ENCODE peak calls at places on chromosomes 6 and 20, in eight cellular contexts. M is stimulated activated CD4-positive, alpha-beta T cell treated with anti-CD3 and anti-CD28 coated beads, Interleukin-2, amount 100 ng/mL, for 48 hours; Y is activated T-cell treated with anti-CD3 and anti-CD28 coated beads for 24 hours; N is activated naive CD8-positive, alpha-beta T cell treated with anti-CD3 and anti-CD28 coated beads, Interleukin-2, amount 50 U/mL, for 24 hours; H is stimulated activated naive CD4-positive, alpha-beta T cell; L is tibial artery; T is naive thymus-derived CD8-positive, alpha-beta T cell; Q is GM13976. F is an unnamed sample.

GRCh38 chr6:131172237-131172636 is 37.0 kb downstream of the AKAP7 start:
- DNase-seq in M (no peak), Y (no peak), N (no peak), H (no peak), L (no peak), T (no peak), Q (no peak), F (no peak)

GRCh38 chr6:5208491-5208890 is 52.3 kb downstream of the LYRM4 start:
- DNase-seq in M (no peak), Y (no peak), N (no peak), H (no peak), L (no peak), T (no peak), Q (no peak), F (no peak)

GRCh38 chr6:79584332-79584731 is 46.8 kb upstream of the SH3BGRL2 start:
- DNase-seq in M (no peak), Y (no peak), N (no peak), H (no peak), L (no peak), T (no peak), Q (no peak), F (no peak)

GRCh38 chr20:63700199-63701050 is 4.0 kb downstream of the TNFRSF6B start:
- DNase-seq in M (no peak), Y (no peak), N (no peak), H (no peak), L (no peak), T (no peak), Q (peak), F (no peak)

GRCh38 chr6:148822819-148823218 is 76.0 kb downstream of the UST start:
- DNase-seq in M (no peak), Y (no peak), N (no peak), H (no peak), L (no peak), T (no peak), Q (no peak), F (no peak)

GRCh38 chr20:63708301-63709148 is 686 bp downstream of the ZGPAT start:
- DNase-seq in M (no peak), Y (no peak), N (no peak), H (no peak), L (no peak), T (no peak), Q (peak), F (no peak)

GRCh38 chr6:156564128-156564806 is 212.9 kb upstream of the ARID1B start:
- DNase-seq in M (peak), Y (peak), N (peak), H (peak), L (peak), T (peak), Q (peak), F (peak)

GRCh38 chr6:31007694-31008093 is 2.6 kb upstream of the MUC22 start:
- DNase-seq in M (no peak), Y (no peak), N (no peak), H (no peak), L (no peak), T (no peak), Q (no peak), F (no peak)

GRCh38 chr6:139378882-139379341 is 4.5 kb upstream of the CITED2 start:
- DNase-seq in M (no peak), Y (no peak), N (peak), H (no peak), L (no peak), T (no peak), Q (no peak), F (no peak)

GRCh38 chr6:147805155-147805554 is 296.7 kb downstream of the SAMD5 start:
- DNase-seq in M (no peak), Y (no peak), N (no peak), H (no peak), L (no peak), T (no peak), Q (no peak), F (no peak)

GRCh38 chr6:2937627-2938003 is 33.8 kb downstream of the SERPINB6 start:
- DNase-seq in M (no peak), Y (no peak), N (no peak), H (no peak), L (no peak), T (no peak), Q (no peak), F (no peak)

GRCh38 chr20:4051413-4052138 is 36.2 kb upstream of the RNF24 start:
- DNase-seq in M (no peak), Y (no peak), N (no peak), H (no peak), L (no peak), T (no peak), Q (no peak), F (no peak)

GRCh38 chr20:62636446-62636845 is 5.9 kb upstream of the SLCO4A1 start:
- DNase-seq in M (no peak), Y (no peak), N (no peak), H (no peak), L (no peak), T (no peak), Q (no peak), F (no peak)

GRCh38 chr6:3259491-3259958 is 778 bp downstream of the PSMG4 start:
- DNase-seq in M (peak), Y (peak), N (peak), H (peak), L (no peak), T (no peak), Q (no peak), F (peak)

GRCh38 chr6:42708096-42708495 is 14.3 kb downstream of the PRPH2 start:
- DNase-seq in M (no peak), Y (no peak), N (no peak), H (no peak), L (no peak), T (no peak), Q (no peak), F (no peak)

GRCh38 chr6:30360139-30360538 is 15.2 kb downstream of the RPP21 start:
- DNase-seq in M (no peak), Y (no peak), N (no peak), H (no peak), L (no peak), T (no peak), Q (no peak), F (no peak)

GRCh38 chr6:153090241-153090930 is 40.7 kb downstream of the RGS17 start:
- DNase-seq in M (no peak), Y (no peak), N (no peak), H (no peak), L (no peak), T (no peak), Q (no peak), F (no peak)

GRCh38 chr6:6635869-6636268 is 47.3 kb downstream of the LY86 start:
- DNase-seq in M (no peak), Y (no peak), N (no peak), H (no peak), L (no peak), T (no peak), Q (no peak), F (no peak)

GRCh38 chr6:158231551-158232444 is 63.6 kb downstream of the GTF2H5 start:
- DNase-seq in M (peak), Y (peak), N (peak), H (peak), L (peak), T (peak), Q (peak), F (peak)

GRCh38 chr20:672975-673604 is 2.5 kb downstream of the SCRT2 start:
- DNase-seq in M (no peak), Y (no peak), N (no peak), H (no peak), L (no peak), T (no peak), Q (no peak), F (no peak)

GRCh38 chr6:42010185-42010872 is 40.0 kb upstream of the TAF8 start:
- DNase-seq in M (no peak), Y (no peak), N (peak), H (no peak), L (no peak), T (no peak), Q (peak), F (no peak)

GRCh38 chr20:47141350-47141921 is 215.1 kb downstream of the ZMYND8 start:
- DNase-seq in M (no peak), Y (no peak), N (no peak), H (no peak), L (no peak), T (no peak), Q (no peak), F (no peak)

GRCh38 chr20:23265226-23265625 is 85.4 kb upstream of the NXT1 start:
- DNase-seq in M (no peak), Y (no peak), N (no peak), H (no peak), L (no peak), T (no peak), Q (no peak), F (no peak)

GRCh38 chr6:83185096-83185495 is 8.0 kb downstream of the PGM3 start:
- DNase-seq in M (no peak), Y (no peak), N (no peak), H (no peak), L (no peak), T (no peak), Q (no peak), F (no peak)

GRCh38 chr20:53917145-53918009 is 153.0 kb downstream of the BCAS1 start:
- DNase-seq in M (no peak), Y (no peak), N (no peak), H (no peak), L (peak), T (no peak), Q (peak), F (peak)

GRCh38 chr6:69868961-69869360 is 2.6 kb downstream of the COL19A1 start:
- DNase-seq in M (no peak), Y (no peak), N (no peak), H (no peak), L (no peak), T (no peak), Q (no peak), F (no peak)

GRCh38 chr6:134935076-134935475 is 14.8 kb downstream of the ALDH8A1 start:
- DNase-seq in M (no peak), Y (no peak), N (no peak), H (no peak), L (no peak), T (no peak), Q (no peak), F (no peak)

GRCh38 chr6:91626935-91627334 is 1040.1 kb upstream of the MAP3K7 start:
- DNase-seq in M (no peak), Y (no peak), N (no peak), H (no peak), L (no peak), T (no peak), Q (no peak), F (no peak)

GRCh38 chr20:17995967-17996819 is 27.4 kb downstream of the MGME1 start:
- DNase-seq in M (peak), Y (peak), N (peak), H (peak), L (no peak), T (peak), Q (peak), F (peak)

GRCh38 chr20:50625986-50626677 is 65.2 kb downstream of the RIPOR3 start:
- DNase-seq in M (peak), Y (no peak), N (peak), H (no peak), L (peak), T (no peak), Q (no peak), F (no peak)